ENCODE peak calls at places on chromosomes 11 and 22, in four cellular contexts. Z, D, O and C are unnamed samples.
A peak's percentile ranks its signal among the peaks of the same experiment; 100 is the strongest.

GRCh38 chr11:129144256-129144655 is 47.9 kb downstream of the ARHGAP32 start:
- DNase-seq in Z (no peak), D (no peak), O (no peak), C (no peak)

GRCh38 chr11:107619926-107620325 is 29.0 kb downstream of the ELMOD1 start:
- DNase-seq in Z (no peak), D (no peak), O (no peak), C (no peak)

GRCh38 chr22:26452236-26453016 is 23.4 kb downstream of the ASPHD2 start:
- DNase-seq in Z (no peak), D (no peak), O (no peak), C (no peak)

GRCh38 chr11:27995082-27995481 is 112.9 kb downstream of the KIF18A start:
- DNase-seq in Z (no peak), D (no peak), O (no peak), C (no peak)

GRCh38 chr11:73308003-73308962 is at the start of gene ARHGEF17:
- DNase-seq in Z (peak; percentile 72), D (peak; percentile 90), O (peak; percentile 89), C (peak; percentile 91)

GRCh38 chr11:113841691-113842090 is 33.7 kb downstream of the USP28 start:
- DNase-seq in Z (no peak), D (no peak), O (no peak), C (no peak)

GRCh38 chr11:20125927-20126326 is 34.3 kb downstream of the DBX1 start:
- DNase-seq in Z (no peak), D (no peak), O (no peak), C (no peak)

GRCh38 chr22:33747576-33748180 is 172.6 kb downstream of the LARGE1 start:
- DNase-seq in Z (peak; percentile 28), D (no peak), O (no peak), C (no peak)

DNA sequence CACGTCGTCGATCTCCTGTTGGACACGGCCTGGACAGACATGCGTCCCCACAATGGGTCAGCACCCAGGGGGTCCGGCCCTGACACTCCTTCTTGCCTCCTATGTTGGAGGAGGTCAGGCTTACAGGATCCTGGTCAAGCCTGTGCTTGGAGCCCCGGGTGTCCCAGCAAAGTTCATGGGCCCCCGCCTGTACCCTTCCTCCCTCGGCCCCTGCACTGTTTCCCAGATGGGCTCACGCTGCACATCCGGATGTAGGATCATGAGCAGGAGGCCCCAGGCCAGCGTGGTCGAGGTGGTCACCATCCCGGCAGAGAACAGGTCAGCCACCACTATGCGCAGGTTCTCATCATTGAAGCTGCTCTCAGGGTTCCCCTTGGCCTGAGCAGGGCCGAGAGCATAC is 3.0 kb downstream of the CYP2D6 start:
- DNase-seq in Z (no peak), D (no peak), O (no peak), C (no peak)
- H3K4me1 ChIP-seq in Z (peaks cover 4% of the 10 kb centered on the region), D (no peaks in the 10 kb centered on the region), O (no peaks in the 10 kb centered on the region), C (no peaks in the 10 kb centered on the region)

GRCh38 chr11:100619484-100619883 is 67.6 kb upstream of the ARHGAP42 start:
- DNase-seq in Z (no peak), D (no peak), O (no peak), C (no peak)
- TF ChIP-seq CTCF in Z (no peak), D (no peak), O (no peak), C (no peak)

DNA sequence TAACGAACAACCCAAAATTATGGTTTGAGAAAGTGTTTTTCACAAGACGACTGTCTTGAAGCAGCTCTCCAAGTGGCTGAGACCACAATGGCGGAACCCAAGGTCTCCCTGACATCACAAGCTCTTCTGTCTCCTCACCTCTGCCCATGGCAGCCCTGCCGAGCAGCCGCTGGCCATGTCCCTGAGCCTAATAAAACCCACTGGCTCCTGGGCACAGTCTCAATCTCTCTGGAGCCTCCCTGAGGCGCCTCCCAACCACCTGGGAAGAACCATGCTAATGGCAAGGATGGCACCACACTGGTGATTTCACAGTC is 50.0 kb downstream of the CLTCL1 start:
- DNase-seq in Z (no peak), D (no peak), O (no peak), C (no peak)
- H3K4me1 ChIP-seq in Z (no peaks in the 10 kb centered on the region), D (no peaks in the 10 kb centered on the region), O (no peaks in the 10 kb centered on the region), C (no peaks in the 10 kb centered on the region)

GRCh38 chr22:41217553-41218157 is 12.5 kb downstream of the L3MBTL2 start:
- DNase-seq in Z (peak; percentile 56), D (peak; percentile 90), O (peak; percentile 45), C (peak; percentile 69)
- TF ChIP-seq CTCF in Z (no peak), D (no peak), O (no peak), C (no peak)

GRCh38 chr11:65418681-65419459 is 3.7 kb upstream of the NEAT1 start:
- DNase-seq in Z (peak; percentile 97), D (peak; percentile 99), O (peak; percentile 97), C (peak; percentile 95)
- H3K4me1 ChIP-seq in Z (peaks cover 63% of the 10 kb centered on the region), D (peaks cover 59% of the 10 kb centered on the region), O (peaks cover 48% of the 10 kb centered on the region), C (peaks cover 24% of the 10 kb centered on the region)

GRCh38 chr22:39012525-39013516 is 1.2 kb upstream of the APOBEC3C start:
- DNase-seq in Z (no peak), D (no peak), O (no peak), C (no peak)

GRCh38 chr22:39016592-39016991 is 2.5 kb downstream of the APOBEC3C start:
- DNase-seq in Z (no peak), D (no peak), O (no peak), C (no peak)

GRCh38 chr22:39017596-39018365 is 3.1 kb upstream of the APOBEC3D start:
- DNase-seq in Z (no peak), D (no peak), O (no peak), C (no peak)

GRCh38 chr22:39010946-39011625 is 3.0 kb upstream of the APOBEC3C start:
- DNase-seq in Z (no peak), D (no peak), O (no peak), C (no peak)

DNA sequence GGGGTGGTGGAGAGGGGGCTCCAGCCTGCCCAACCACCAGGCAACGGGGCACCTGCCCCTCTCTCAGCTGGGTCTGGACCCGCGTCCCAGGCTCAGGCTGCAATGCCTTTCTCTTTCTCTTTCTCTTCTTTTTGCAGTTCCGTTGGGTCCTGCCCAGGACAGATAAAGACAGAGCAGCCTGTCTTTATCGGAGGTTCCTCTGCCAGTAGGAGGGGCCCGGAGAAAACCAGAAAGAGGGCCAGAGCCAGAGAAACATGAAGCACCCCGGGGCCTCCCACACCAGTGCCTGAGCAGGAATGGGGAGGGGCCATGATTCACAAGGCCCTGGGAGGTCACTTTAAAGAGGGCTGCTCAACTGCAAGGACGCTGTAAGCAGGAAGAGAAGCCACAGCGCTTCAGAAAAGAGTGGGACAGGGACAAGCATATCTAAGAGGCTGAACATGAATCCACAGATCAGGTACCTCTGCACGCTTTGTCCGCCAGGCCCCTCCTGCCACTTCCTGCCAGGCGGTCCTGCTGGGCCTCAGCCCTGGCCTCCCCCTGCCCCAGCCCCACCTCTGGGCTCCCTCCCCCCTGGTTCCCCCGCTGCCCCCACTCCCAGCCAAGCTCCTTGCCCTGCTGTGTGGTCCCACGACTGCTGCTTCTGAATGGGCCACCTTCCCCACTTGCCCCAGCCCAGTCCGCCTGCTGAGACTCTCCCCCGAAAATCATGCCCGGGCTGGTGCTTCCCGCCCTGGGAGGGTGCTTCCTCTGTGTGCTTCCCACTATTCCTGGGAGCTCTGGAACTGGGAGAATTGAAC is at the start of gene APOBEC3C:
- DNase-seq in Z (peak; percentile 87), D (peak; percentile 94), O (peak; percentile 90), C (peak; percentile 87)
- TF ChIP-seq CTCF in Z (no peak), D (no peak), O (no peak), C (peak; percentile 35)

GRCh38 chr11:68189082-68189481 is 24.0 kb downstream of the KMT5B start:
- DNase-seq in Z (no peak), D (no peak), O (no peak), C (no peak)
- H3K4me1 ChIP-seq in Z (peaks cover 11% of the 10 kb centered on the region), D (peaks cover 31% of the 10 kb centered on the region), O (peaks cover 4% of the 10 kb centered on the region), C (no peaks in the 10 kb centered on the region)